ENCODE peak calls at places on chromosomes 5 and 9, in ten cellular contexts. E is CD4-positive, alpha-beta T cell; C is IMR-90; S is AG09319; R is MCF 10A; Q is mammary epithelial cell; Y is right atrium auricular region; Z is lower leg skin; F is kidney epithelial cell; B is tibial nerve. D is an unnamed sample.

GRCh38 chr5:16664368-16664767 is 47.6 kb upstream of the RETREG1 start:
- DNase-seq in C (no peak), Z (peak), B (no peak), R (no peak), E (no peak), Y (no peak), F (no peak), Q (no peak), S (no peak), D (no peak)

GRCh38 chr5:135476615-135477493 is 24.7 kb upstream of the TIFAB start:
- DNase-seq in Y (no peak), R (no peak), E (no peak), C (no peak), B (no peak), Z (peak), S (no peak), F (no peak), Q (no peak), D (no peak)

GRCh38 chr9:133369419-133369818 is 6.4 kb downstream of the SURF4 start:
- DNase-seq in F (no peak), E (no peak), S (no peak), R (no peak), Z (no peak), Q (no peak), B (no peak), C (no peak), Y (no peak), D (no peak)

GRCh38 chr9:109497193-109498165 is 628 bp downstream of the PTPN3 start:
- DNase-seq in R (peak), C (no peak), S (no peak), B (no peak), Q (peak), Y (no peak), Z (no peak), F (no peak), E (no peak), D (no peak)

GRCh38 chr5:1834721-1835425 is 33.7 kb downstream of the NDUFS6 start:
- DNase-seq in R (no peak), F (no peak), B (no peak), S (no peak), Z (no peak), C (no peak), E (no peak), Q (no peak), Y (no peak), D (no peak)

GRCh38 chr5:176882566-176882900 is 16.6 kb downstream of the HK3 start:
- DNase-seq in F (no peak), Q (no peak), Y (no peak), R (no peak), C (no peak), S (no peak), E (no peak), B (no peak), Z (no peak), D (no peak)

GRCh38 chr9:119963258-119963797 is 594.1 kb upstream of the BRINP1 start:
- DNase-seq in Z (no peak), Y (no peak), C (peak), B (no peak), Q (peak), E (no peak), R (peak), S (peak), F (peak), D (no peak)

GRCh38 chr5:117318528-117318927 is 743.9 kb upstream of the SEMA6A start:
- DNase-seq in Z (no peak), Q (no peak), Y (no peak), S (no peak), B (no peak), E (no peak), R (no peak), F (no peak), C (no peak), D (no peak)

GRCh38 chr5:165258188-165258855 is 1752.9 kb downstream of the MAT2B start:
- DNase-seq in Z (no peak), R (no peak), E (no peak), S (no peak), F (no peak), Q (no peak), Y (no peak), C (no peak), B (no peak), D (no peak)

GRCh38 chr5:110031402-110032140 is 341.8 kb downstream of the MAN2A1 start:
- DNase-seq in Y (no peak), C (no peak), B (no peak), Z (no peak), Q (no peak), E (peak), R (peak), S (no peak), F (no peak), D (no peak)

GRCh38 chr5:100828071-100828689 is 74.9 kb downstream of the ST8SIA4 start:
- DNase-seq in Q (no peak), R (no peak), F (no peak), Y (no peak), B (no peak), C (no peak), S (no peak), Z (no peak), E (no peak), D (no peak)

GRCh38 chr5:74334434-74335364 is 305.8 kb downstream of the ENC1 start:
- DNase-seq in R (no peak), Z (no peak), E (no peak), S (no peak), Y (no peak), B (no peak), C (no peak), Q (no peak), F (no peak), D (no peak)

GRCh38 chr9:125190371-125190801 is 783 bp upstream of the PPP6C start:
- DNase-seq in S (no peak), C (no peak), Q (no peak), Z (no peak), Y (no peak), E (no peak), B (no peak), F (no peak), R (no peak), D (no peak)

GRCh38 chr9:128275198-128276007 is at the start of gene GOLGA2:
- DNase-seq in R (no peak), B (no peak), C (peak), Y (peak), S (no peak), E (no peak), F (no peak), Z (peak), Q (no peak), D (no peak)

GRCh38 chr9:134738869-134739659 is 97.5 kb downstream of the COL5A1 start:
- DNase-seq in S (no peak), Y (peak), Q (peak), E (peak), B (peak), R (peak), F (no peak), C (peak), Z (peak), D (peak)

GRCh38 chr9:87554976-87555375 is 57.3 kb downstream of the DAPK1 start:
- DNase-seq in Q (no peak), R (no peak), S (no peak), E (no peak), Z (no peak), B (no peak), C (no peak), Y (no peak), F (no peak), D (no peak)

GRCh38 chr5:79237735-79238560 is 2.0 kb downstream of the JMY start:
- DNase-seq in R (no peak), C (no peak), E (no peak), Z (no peak), Y (no peak), F (no peak), B (no peak), Q (no peak), S (no peak), D (no peak)

GRCh38 chr5:151239237-151239861 is 13.6 kb upstream of the GM2A start:
- DNase-seq in B (peak), Q (no peak), Z (peak), F (no peak), C (peak), S (peak), R (peak), E (peak), Y (peak), D (no peak)

GRCh38 chr5:174618589-174618988 is 105.8 kb upstream of the MSX2 start:
- DNase-seq in F (no peak), B (no peak), R (no peak), Z (no peak), S (no peak), Q (no peak), Y (no peak), E (no peak), C (no peak), D (no peak)

GRCh38 chr5:175738595-175739133 is 80.8 kb downstream of the HRH2 start:
- DNase-seq in Y (no peak), B (no peak), F (no peak), C (no peak), S (no peak), Q (peak), E (no peak), R (peak), Z (peak), D (no peak)

GRCh38 chr9:96293481-96293880 is 8.5 kb downstream of the HSD17B3 start:
- DNase-seq in F (peak), B (no peak), Z (no peak), Q (peak), R (no peak), C (peak), Y (no peak), E (no peak), S (no peak), D (no peak)

GRCh38 chr5:76403963-76404693 is 1.0 kb downstream of the IQGAP2 start:
- DNase-seq in S (no peak), Q (no peak), B (no peak), R (no peak), F (no peak), C (no peak), E (peak), Z (peak), Y (no peak), D (no peak)

GRCh38 chr9:2227468-2227867 is 212.3 kb downstream of the SMARCA2 start:
- DNase-seq in Z (no peak), E (no peak), Q (no peak), F (no peak), Y (no peak), R (peak), S (peak), C (peak), B (no peak), D (no peak)

GRCh38 chr5:114055318-114055788 is 306.5 kb upstream of the KCNN2 start:
- DNase-seq in Q (no peak), Y (no peak), C (peak), R (no peak), E (no peak), F (no peak), B (no peak), S (no peak), Z (no peak), D (no peak)

GRCh38 chr9:78519786-78520185 is 222.9 kb downstream of the PSAT1 start:
- DNase-seq in F (no peak), Q (peak), Z (no peak), Y (no peak), C (no peak), S (no peak), E (no peak), R (peak), B (no peak), D (no peak)

GRCh38 chr5:33470544-33470943 is 29.8 kb downstream of the TARS1 start:
- DNase-seq in C (peak), R (peak), B (no peak), Y (no peak), S (peak), Z (no peak), E (no peak), Q (peak), F (no peak), D (no peak)

GRCh38 chr5:76926329-76927105 is 26.3 kb upstream of the CRHBP start:
- DNase-seq in E (no peak), S (no peak), B (no peak), R (no peak), C (no peak), F (no peak), Q (no peak), Z (no peak), Y (no peak), D (no peak)

GRCh38 chr5:122565331-122565730 is 209.5 kb upstream of the SNX2 start:
- DNase-seq in S (no peak), R (no peak), B (no peak), Z (no peak), C (no peak), Q (no peak), F (no peak), E (no peak), Y (no peak), D (no peak)

GRCh38 chr5:140642718-140643117 is 3.5 kb downstream of the TMCO6 start:
- DNase-seq in C (peak), E (no peak), R (peak), B (no peak), Y (no peak), S (peak), F (no peak), Z (peak), Q (no peak), D (no peak)

GRCh38 chr5:161580621-161581020 is 34.1 kb upstream of the GABRB2 start:
- DNase-seq in Q (no peak), S (no peak), B (no peak), F (no peak), Y (no peak), E (no peak), R (no peak), C (no peak), Z (no peak), D (no peak)

GRCh38 chr5:164688437-164688836 is 1183.0 kb downstream of the MAT2B start:
- DNase-seq in E (no peak), Q (no peak), S (no peak), B (no peak), C (no peak), F (no peak), Z (no peak), Y (no peak), R (no peak), D (no peak)

GRCh38 chr9:109166171-109166770 is 778 bp downstream of the FRRS1L start:
- DNase-seq in Z (peak), B (no peak), F (no peak), C (no peak), S (no peak), R (no peak), E (no peak), Y (no peak), Q (no peak), D (no peak)

GRCh38 chr9:93617273-93617672 is 40.9 kb downstream of the PHF2 start:
- DNase-seq in F (no peak), E (no peak), R (no peak), S (no peak), Z (no peak), B (no peak), Q (no peak), C (no peak), Y (no peak), D (no peak)

GRCh38 chr5:170603578-170604565 is 100.1 kb downstream of the KCNIP1 start:
- DNase-seq in C (peak), E (peak), S (no peak), R (peak), Z (no peak), B (no peak), Q (peak), F (no peak), Y (no peak), D (no peak)

GRCh38 chr5:19577882-19578281 is 410.1 kb downstream of the CDH18 start:
- DNase-seq in E (no peak), B (no peak), Q (no peak), Z (no peak), S (no peak), F (no peak), Y (no peak), R (no peak), C (no peak), D (no peak)

GRCh38 chr9:134769084-134769455 is 111.5 kb upstream of the FCN2 start:
- DNase-seq in E (no peak), Q (no peak), Z (no peak), R (no peak), C (no peak), B (no peak), S (peak), F (no peak), Y (no peak), D (no peak)

GRCh38 chr5:96517294-96517693 is 84.2 kb upstream of the PCSK1 start:
- DNase-seq in R (no peak), F (no peak), C (peak), S (peak), B (no peak), E (no peak), Q (no peak), Y (no peak), Z (no peak), D (no peak)

GRCh38 chr9:92507005-92507404 is 24.7 kb upstream of the ASPN start:
- DNase-seq in R (no peak), B (no peak), Y (no peak), F (no peak), Z (no peak), S (no peak), E (no peak), C (no peak), Q (no peak), D (no peak)

GRCh38 chr9:89687216-89687615 is 82.4 kb downstream of the GADD45G start:
- DNase-seq in Z (no peak), E (no peak), F (no peak), R (no peak), S (no peak), B (no peak), Q (no peak), Y (no peak), C (no peak), D (no peak)

GRCh38 chr9:132214027-132214622 is 52.3 kb downstream of the NTNG2 start:
- DNase-seq in R (peak), B (no peak), Z (no peak), E (no peak), Y (peak), Q (peak), F (peak), C (peak), S (peak), D (peak)
- TF ChIP-seq CTCF in R (no peak), B (no peak), Z (no peak), E (no peak), Y (peak), Q (no peak), F (peak), C (peak), S (no peak), D (no peak)

DNA sequence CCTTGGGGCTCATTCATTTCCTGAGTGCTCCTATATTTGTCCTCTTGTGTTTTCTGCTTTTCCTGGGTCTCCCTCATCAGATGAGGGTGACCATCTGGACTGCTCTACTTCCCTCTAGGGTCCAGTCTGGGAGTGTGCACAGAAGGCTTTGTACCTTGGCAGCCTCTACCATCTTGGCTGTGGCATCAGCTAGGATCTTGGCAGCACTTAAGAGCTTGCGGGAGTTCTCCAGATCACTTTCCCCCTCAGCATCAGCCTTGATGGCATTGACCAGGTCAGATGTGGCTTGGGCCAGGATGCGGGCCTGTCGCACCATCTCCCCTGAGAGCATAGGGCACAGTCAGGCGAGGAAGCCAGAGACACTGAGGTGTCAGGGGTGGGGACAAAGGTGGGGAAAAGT is 15.8 kb downstream of the TLN1 start:
- DNase-seq in E (no peak), S (no peak), C (no peak), F (no peak), Y (no peak), Q (no peak), R (no peak), Z (no peak), B (no peak), D (no peak)
- TF ChIP-seq CTCF in E (no peak), S (no peak), C (no peak), F (no peak), Y (no peak), Q (no peak), R (no peak), Z (no peak), B (no peak), D (no peak)

DNA sequence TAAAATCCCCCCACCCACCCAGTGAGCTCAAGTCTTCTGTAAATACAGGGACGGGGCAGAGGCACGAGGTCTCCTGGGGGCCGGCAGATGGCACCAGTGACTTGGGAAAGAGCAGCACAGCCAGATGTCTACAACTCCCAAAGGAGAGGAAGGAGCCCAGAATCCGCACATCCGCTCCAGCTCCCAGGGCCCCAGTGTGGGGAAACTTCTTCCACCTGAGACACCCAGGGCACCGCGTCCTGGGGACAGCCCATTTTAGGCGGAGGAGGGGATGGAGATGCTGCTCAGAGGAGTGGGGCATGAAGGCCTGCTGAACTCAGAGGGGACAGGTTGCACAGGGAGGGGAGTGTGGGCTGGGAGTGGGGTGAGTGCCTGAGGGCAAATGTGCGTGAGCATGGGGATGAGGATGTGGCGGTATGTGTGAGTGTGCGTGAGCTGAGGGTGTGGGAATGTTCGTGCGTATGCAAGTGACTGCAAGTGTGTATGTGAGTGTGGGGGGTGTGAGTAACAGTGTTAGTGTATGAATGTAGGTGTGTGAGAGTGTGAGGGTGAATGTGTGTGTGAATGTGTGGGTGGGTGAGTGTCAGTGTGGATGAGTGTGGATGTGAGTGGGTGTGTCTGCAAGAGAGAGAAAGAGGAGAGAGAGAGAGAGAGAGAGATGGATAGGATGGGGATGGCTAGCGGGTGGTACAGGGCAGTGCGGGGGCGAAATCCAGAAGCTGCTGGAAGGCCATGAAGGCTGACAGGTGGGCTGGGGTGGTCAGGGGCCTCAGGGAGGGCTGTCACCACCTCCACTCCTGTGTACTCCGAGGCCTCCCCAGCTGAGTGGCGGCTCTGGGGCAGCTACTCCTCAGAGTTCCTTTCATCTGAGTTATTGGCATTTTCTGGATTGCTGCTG is 63.5 kb downstream of the DUSP1 start:
- DNase-seq in E (no peak), S (no peak), C (peak), B (no peak), R (peak), Z (no peak), F (no peak), Y (no peak), Q (peak), D (no peak)
- TF ChIP-seq CTCF in E (no peak), S (peak), C (peak), B (peak), R (peak), Z (no peak), F (peak), Y (peak), Q (peak), D (no peak)

DNA sequence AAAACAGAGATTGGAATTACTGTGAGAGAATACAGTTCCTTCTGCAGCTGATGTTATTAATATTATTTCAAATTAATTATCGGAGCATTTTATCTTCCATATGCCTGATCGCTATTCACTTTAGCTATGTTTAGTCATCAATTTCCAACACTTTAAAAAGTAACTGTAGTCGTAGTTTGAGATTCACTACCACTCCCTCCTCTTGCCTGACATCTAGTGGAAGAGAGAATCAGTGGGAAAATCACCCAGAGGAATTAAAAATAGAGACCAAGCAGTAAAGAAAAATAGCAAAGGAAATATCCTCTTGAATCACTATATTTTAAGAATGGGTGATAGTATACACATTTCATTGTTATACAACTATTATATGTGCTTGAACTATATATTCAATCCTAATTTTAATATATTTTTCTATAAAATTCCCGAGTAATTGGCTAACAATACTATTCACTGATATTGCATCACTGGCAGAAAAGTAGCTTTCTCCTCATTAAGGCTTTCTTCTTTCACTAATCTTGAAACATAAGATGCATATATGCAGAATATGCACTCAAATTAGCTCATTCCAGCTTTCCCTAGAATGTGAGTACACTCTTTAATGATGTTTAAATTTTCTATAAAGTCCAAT is 708.7 kb downstream of the CDH9 start:
- DNase-seq in B (no peak), E (no peak), F (no peak), Q (no peak), R (peak), S (no peak), Y (no peak), Z (no peak), C (no peak), D (no peak)
- TF ChIP-seq CTCF in B (peak), E (no peak), F (peak), Q (peak), R (peak), S (no peak), Y (peak), Z (no peak), C (no peak), D (no peak)

D was measured in omental fat pad.